ENCODE peak calls at places on chromosomes 3 and 15, in eight cellular contexts. A, R, I, B, E, O, Q and S are unnamed samples. For H3K36me3, the result is how much of the 10 kb centered on the place peaks cover.

GRCh38 chr3:195041871-195042740 is 228.9 kb downstream of the XXYLT1 start:
- DNase-seq in O (peak), Q (no peak), B (no peak), E (no peak), A (no peak), R (no peak), I (no peak), S (no peak)

GRCh38 chr15:58517252-58517681 is 85.5 kb downstream of the LIPC start:
- DNase-seq in E (peak), B (no peak), Q (no peak), I (no peak), R (no peak), A (no peak), O (no peak), S (no peak)

GRCh38 chr3:14240366-14240765 is 61.7 kb downstream of the LSM3 start:
- DNase-seq in B (no peak), Q (no peak), O (no peak), R (no peak), I (no peak), A (no peak), E (no peak), S (no peak)

GRCh38 chr3:124557433-124558232 is 172.6 kb upstream of the UMPS start:
- DNase-seq in R (no peak), A (peak), I (no peak), Q (peak), E (peak), B (peak), O (no peak), S (peak)

GRCh38 chr3:122533931-122534334 is 19.2 kb upstream of the KPNA1 start:
- DNase-seq in Q (peak), O (no peak), E (no peak), A (no peak), I (no peak), B (no peak), R (no peak), S (no peak)

GRCh38 chr3:193301441-193301840 is 60.4 kb downstream of the PLAAT1 start:
- DNase-seq in I (no peak), R (no peak), A (no peak), O (no peak), B (no peak), Q (no peak), E (peak), S (no peak)

GRCh38 chr3:2976212-2976611 is 134.0 kb downstream of the IL5RA start:
- DNase-seq in O (no peak), E (no peak), Q (no peak), R (no peak), A (no peak), I (no peak), B (no peak), S (no peak)

GRCh38 chr15:76169792-76170425 is 110.1 kb downstream of the TMEM266 start:
- DNase-seq in R (no peak), I (no peak), B (no peak), E (no peak), A (no peak), O (no peak), Q (no peak), S (no peak)

GRCh38 chr15:68333775-68334470 is 56.4 kb downstream of the FEM1B start:
- DNase-seq in O (no peak), E (no peak), A (peak), R (no peak), Q (peak), B (peak), I (no peak), S (no peak)

GRCh38 chr3:182465301-182466185 is 327.8 kb upstream of the ATP11B start:
- DNase-seq in B (no peak), R (no peak), A (no peak), O (no peak), E (no peak), Q (no peak), I (no peak), S (no peak)

GRCh38 chr15:92624401-92624991 is 31.1 kb downstream of the FAM174B start:
- DNase-seq in O (peak), B (peak), A (peak), E (peak), I (no peak), R (peak), Q (no peak), S (peak)

GRCh38 chr3:172256101-172256687 is 192.1 kb downstream of the GHSR start:
- DNase-seq in B (peak), A (no peak), O (no peak), R (peak), E (no peak), Q (peak), I (no peak), S (peak)

GRCh38 chr3:181521831-181522230 is 189.9 kb upstream of the SOX2 start:
- DNase-seq in R (no peak), Q (no peak), E (no peak), A (no peak), B (no peak), O (no peak), I (no peak), S (no peak)

GRCh38 chr3:50519471-50520089 is 16.1 kb upstream of the CACNA2D2 start:
- DNase-seq in I (no peak), A (peak), O (peak), Q (peak), E (peak), R (peak), B (peak), S (peak)

GRCh38 chr3:111581403-111582113 is 13.6 kb downstream of the ZBED2 start:
- DNase-seq in O (no peak), I (no peak), A (no peak), Q (no peak), B (no peak), R (no peak), E (no peak), S (no peak)

GRCh38 chr15:62739507-62739906 is 303.0 kb upstream of the TPM1 start:
- DNase-seq in A (no peak), O (no peak), E (peak), I (no peak), R (no peak), B (no peak), Q (peak), S (no peak)

GRCh38 chr3:160804762-160805161 is 48.7 kb downstream of the PPM1L start:
- DNase-seq in O (no peak), Q (no peak), R (no peak), A (peak), E (no peak), I (no peak), B (no peak), S (peak)

GRCh38 chr3:159219231-159219630 is 417.4 kb downstream of the MFSD1 start:
- DNase-seq in O (no peak), E (no peak), Q (no peak), R (no peak), B (no peak), I (no peak), A (no peak), S (no peak)

GRCh38 chr3:57928511-57928910 is 79.7 kb upstream of the FLNB start:
- DNase-seq in A (no peak), R (no peak), O (no peak), B (no peak), E (no peak), I (no peak), Q (no peak), S (no peak)

GRCh38 chr3:126081618-126082333 is 2.1 kb downstream of the SLC41A3 start:
- DNase-seq in E (no peak), Q (peak), O (peak), R (no peak), B (peak), I (no peak), A (no peak), S (peak)

GRCh38 chr15:76903251-76903681 is 1.9 kb downstream of the SCAPER start:
- DNase-seq in O (no peak), I (no peak), E (peak), B (no peak), A (no peak), Q (peak), R (no peak), S (no peak)

GRCh38 chr3:196624008-196624790 is 15.3 kb upstream of the NRROS start:
- DNase-seq in O (peak), E (no peak), R (no peak), B (no peak), I (no peak), A (no peak), Q (no peak), S (no peak)

GRCh38 chr3:30263238-30263920 is 343.0 kb upstream of the TGFBR2 start:
- DNase-seq in Q (no peak), E (no peak), R (no peak), A (no peak), O (no peak), I (no peak), B (no peak), S (no peak)
- H3K36me3 ChIP-seq in Q (under half), E (under half), R (under half), A (under half), O (under half), I (under half), B (under half), S (under half)

GRCh38 chr3:65752636-65753035 is 286.1 kb downstream of the MAGI1 start:
- DNase-seq in I (no peak), B (no peak), Q (no peak), O (no peak), A (no peak), E (no peak), R (no peak), S (no peak)

GRCh38 chr3:65758871-65759598 is 279.7 kb downstream of the MAGI1 start:
- DNase-seq in I (no peak), O (no peak), R (no peak), A (no peak), E (no peak), B (no peak), Q (peak), S (no peak)

GRCh38 chr3:65761890-65762605 is 276.7 kb downstream of the MAGI1 start:
- DNase-seq in A (no peak), O (no peak), Q (no peak), R (no peak), B (no peak), I (no peak), E (no peak), S (no peak)

GRCh38 chr3:65761431-65761830 is 277.3 kb downstream of the MAGI1 start:
- DNase-seq in E (no peak), A (no peak), O (no peak), R (no peak), Q (no peak), I (no peak), B (no peak), S (no peak)

GRCh38 chr3:65758438-65758837 is 280.3 kb downstream of the MAGI1 start:
- DNase-seq in R (no peak), O (no peak), A (no peak), I (no peak), B (no peak), Q (no peak), E (no peak), S (no peak)
- H3K27ac ChIP-seq in R (no peak), O (no peak), A (no peak), I (no peak), B (no peak), Q (no peak), E (no peak), S (no peak)

GRCh38 chr3:9812870-9813483 is 2.9 kb downstream of the TTLL3 start:
- DNase-seq in B (no peak), Q (no peak), E (no peak), R (no peak), O (no peak), I (no peak), A (no peak), S (no peak)
- TF ChIP-seq POLR2A in B (no peak), Q (no peak), E (no peak), R (no peak), O (no peak), I (no peak), A (no peak), S (no peak)

GRCh38 chr3:4721511-4721911 is 228.4 kb downstream of the ITPR1 start:
- DNase-seq in B (no peak), O (no peak), A (no peak), R (no peak), I (no peak), E (no peak), Q (peak), S (no peak)
- H3K36me3 ChIP-seq in B (under half), O (under half), A (under half), R (under half), I (under half), E (under half), Q (under half), S (under half)

GRCh38 chr3:53179580-53179979 is 18.6 kb downstream of the PRKCD start:
- DNase-seq in B (no peak), R (no peak), E (no peak), O (no peak), I (no peak), Q (no peak), A (no peak), S (no peak)
- H3K27ac ChIP-seq in B (no peak), R (no peak), E (no peak), O (no peak), I (no peak), Q (no peak), A (no peak), S (no peak)

DNA sequence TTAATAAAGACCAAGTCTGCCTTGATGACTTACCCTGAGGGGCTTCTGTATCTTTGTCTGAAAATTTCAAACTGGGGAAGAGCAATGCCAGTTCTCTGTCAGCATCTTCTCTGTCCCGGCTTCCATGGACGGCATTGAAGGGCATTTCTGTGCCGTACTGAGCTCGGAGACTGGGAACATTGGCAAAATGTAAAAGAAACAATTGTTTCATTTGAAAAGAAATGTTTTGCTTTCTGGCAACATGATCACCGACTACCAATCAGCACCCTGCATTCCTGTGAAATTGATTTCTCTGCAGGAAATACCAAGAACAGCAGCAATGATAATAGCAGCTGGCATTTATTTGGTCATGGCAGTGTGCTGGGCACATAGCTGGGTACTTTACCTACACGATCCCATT is 26.2 kb downstream of the NME9 start:
- DNase-seq in A (no peak), I (no peak), B (no peak), Q (no peak), R (no peak), O (no peak), E (no peak), S (peak)
- TF ChIP-seq POLR2A in A (no peak), I (no peak), B (no peak), Q (no peak), R (no peak), O (no peak), E (no peak), S (no peak)

DNA sequence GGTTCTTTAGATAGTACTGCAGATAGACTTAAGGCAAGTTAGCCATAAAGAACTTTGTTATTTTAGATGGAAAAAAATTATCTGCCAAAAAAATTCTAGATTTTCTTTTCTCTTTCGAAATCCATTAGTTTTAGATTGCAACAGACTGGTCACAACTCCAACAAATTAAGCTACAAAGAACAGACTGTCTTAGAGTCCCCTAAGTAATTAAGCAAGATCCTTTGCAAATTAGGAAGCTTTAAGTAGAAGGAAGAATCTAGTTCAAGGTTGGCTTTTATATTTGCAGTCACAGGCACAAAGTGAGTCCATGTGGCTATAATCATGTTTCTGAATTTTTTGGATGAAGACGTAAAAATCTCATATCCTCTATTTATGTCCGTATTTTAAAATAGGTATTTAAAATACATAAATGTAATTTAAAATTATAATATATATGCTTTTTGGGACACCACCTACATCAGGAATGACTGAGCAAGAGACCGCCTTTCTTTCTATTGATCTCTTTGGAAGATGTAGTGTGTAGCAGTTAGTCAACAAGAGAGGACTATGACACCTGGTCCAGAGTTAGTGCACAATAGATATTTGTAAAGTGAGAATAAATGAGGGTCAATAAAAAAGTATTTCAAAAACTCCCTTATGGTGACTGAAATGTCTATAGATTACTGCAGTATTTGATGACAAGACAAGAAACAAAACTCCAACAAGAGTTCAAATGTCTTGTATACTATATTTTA is 34.4 kb downstream of the TMEM45A start:
- DNase-seq in I (no peak), E (no peak), B (no peak), R (no peak), A (no peak), O (no peak), Q (no peak), S (no peak)
- H3K36me3 ChIP-seq in I (under half), E (under half), B (under half), R (under half), A (under half), O (under half), Q (under half), S (under half)

DNA sequence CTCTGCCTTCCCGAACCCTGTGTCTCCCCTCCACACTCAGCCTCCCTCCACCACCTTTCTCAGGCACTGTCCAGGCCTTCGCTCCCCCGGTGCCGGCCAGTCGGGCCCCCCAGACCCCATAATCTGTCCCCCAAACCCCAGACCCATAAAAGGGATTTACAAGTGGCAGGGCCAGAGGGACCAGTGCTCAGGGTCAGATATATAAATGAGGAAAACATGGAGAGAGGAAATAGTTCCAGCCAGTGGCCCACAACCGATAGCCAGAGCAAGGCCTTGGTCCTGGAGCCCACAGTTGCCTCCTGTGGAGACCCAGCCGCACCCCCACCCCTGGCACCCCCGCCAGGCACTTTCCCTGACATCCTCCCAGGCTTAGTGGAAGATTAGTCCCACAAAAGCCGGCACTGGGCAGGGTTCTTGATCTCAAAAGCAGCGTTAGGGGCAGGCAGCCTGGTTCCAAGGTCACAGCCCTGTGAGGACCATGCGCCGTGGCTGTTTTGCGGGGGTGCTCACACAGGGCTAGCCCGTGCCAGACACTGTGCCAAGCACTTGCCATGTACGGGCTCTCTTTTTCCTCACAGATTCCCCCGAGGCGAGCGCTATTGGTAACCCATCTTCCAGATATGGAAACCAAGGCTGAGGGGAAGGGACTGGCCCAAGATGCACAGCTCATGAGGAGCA is 1.1 kb upstream of the PLXND1 start:
- DNase-seq in I (no peak), B (no peak), E (peak), Q (no peak), R (peak), A (no peak), O (no peak), S (no peak)
- H3K27ac ChIP-seq in I (peak), B (peak), E (peak), Q (peak), R (peak), A (peak), O (peak), S (peak)

DNA sequence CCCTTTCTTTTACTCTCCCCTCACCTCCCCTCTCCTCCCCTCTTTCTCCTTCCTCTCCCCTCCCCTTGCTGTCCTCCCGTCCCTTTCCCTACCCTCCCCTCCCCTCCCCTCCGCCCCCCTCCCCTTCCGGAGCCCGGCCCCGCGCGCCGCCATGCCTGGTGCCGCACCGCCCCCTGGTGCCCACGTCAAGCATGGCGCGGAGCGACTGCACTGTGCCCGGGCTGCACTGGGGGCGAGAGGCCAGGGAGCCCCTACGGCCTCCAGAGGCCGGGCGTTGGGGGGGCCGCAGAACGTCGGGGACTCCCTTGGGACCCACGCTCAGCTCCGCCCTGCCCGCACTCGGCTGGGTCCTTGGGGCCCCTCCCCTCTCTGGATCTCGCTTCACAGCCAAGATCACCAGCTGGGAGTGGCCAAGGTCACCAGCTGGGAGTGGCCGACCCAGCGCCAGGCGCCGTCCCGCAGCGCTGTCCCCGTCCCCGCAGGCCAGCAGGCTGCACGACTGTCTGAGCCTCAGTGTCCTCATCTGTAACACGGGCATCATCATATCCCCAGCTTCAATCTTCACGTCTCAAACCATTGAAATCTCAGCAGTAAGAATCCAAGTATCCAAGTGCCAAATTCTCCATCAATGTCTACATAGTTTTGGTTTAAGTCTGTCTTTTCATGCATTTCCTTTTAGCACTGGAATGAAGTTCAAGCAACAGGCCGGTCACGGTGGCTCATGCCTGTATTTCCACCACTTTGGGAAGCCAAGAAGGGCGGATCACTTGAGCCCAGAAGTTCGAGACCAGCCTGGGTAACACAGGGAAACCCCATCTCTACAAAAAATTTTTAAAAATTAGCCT is 42.5 kb downstream of the TPRA1 start:
- DNase-seq in O (peak), B (peak), E (peak), R (peak), I (no peak), Q (peak), A (peak), S (peak)
- TF ChIP-seq POLR2A in O (no peak), B (no peak), E (no peak), R (no peak), I (no peak), Q (no peak), A (no peak), S (no peak)

GRCh38 chr3:44805960-44806359 is 44.4 kb downstream of the KIF15 start:
- DNase-seq in I (no peak), R (no peak), Q (no peak), E (no peak), B (no peak), A (no peak), O (no peak), S (no peak)
- H3K36me3 ChIP-seq in I (under half), R (under half), Q (under half), E (under half), B (under half), A (under half), O (under half), S (under half)